ENCODE peak calls at places on chromosomes 16 and 17, in five cellular contexts. L, Y, X, T and J are unnamed samples.

GRCh38 chr17:13576661-13577526 is 24.8 kb downstream of the HS3ST3A1 start:
- DNase-seq in T (no peak), X (no peak), L (no peak), Y (no peak), J (no peak)

GRCh38 chr17:36048061-36048460 is 16.0 kb upstream of the CCL18 start:
- DNase-seq in T (no peak), L (no peak), X (no peak), Y (no peak), J (no peak)

GRCh38 chr17:77892469-77893143 is 65.9 kb upstream of the TNRC6C start:
- DNase-seq in L (no peak), Y (peak), T (peak), X (no peak), J (peak)

GRCh38 chr17:28112199-28112995 is 69.9 kb downstream of the NLK start:
- DNase-seq in X (peak), L (no peak), T (no peak), Y (no peak), J (no peak)

GRCh38 chr16:27242868-27243590 is 25.5 kb downstream of the NSMCE1 start:
- DNase-seq in L (no peak), X (peak), T (no peak), Y (peak), J (peak)

GRCh38 chr17:21392257-21392656 is 16.1 kb downstream of the KCNJ12 start:
- DNase-seq in X (no peak), T (no peak), L (no peak), Y (no peak), J (no peak)

GRCh38 chr16:28000314-28000713 is 63.2 kb downstream of the GSG1L start:
- DNase-seq in Y (no peak), X (no peak), T (no peak), L (no peak), J (no peak)

GRCh38 chr17:15298176-15298575 is 33.0 kb upstream of the PMP22 start:
- DNase-seq in T (no peak), X (peak), Y (no peak), L (peak), J (no peak)

GRCh38 chr17:47290870-47291241 is 32.9 kb upstream of the EFCAB13 start:
- DNase-seq in Y (no peak), L (no peak), X (no peak), T (no peak), J (no peak)

GRCh38 chr16:20884240-20884556 is 16.0 kb downstream of the DCUN1D3 start:
- DNase-seq in Y (peak), X (peak), T (no peak), L (no peak), J (no peak)

GRCh38 chr17:8091033-8091687 is 3.6 kb upstream of the ALOX12B start:
- DNase-seq in X (no peak), L (no peak), T (no peak), Y (no peak), J (no peak)

GRCh38 chr17:8631554-8631877 is 991 bp upstream of the MYH10 start:
- DNase-seq in X (peak), L (no peak), T (no peak), Y (no peak), J (no peak)

GRCh38 chr16:78735337-78735736 is 635.9 kb downstream of the WWOX start:
- DNase-seq in Y (no peak), T (no peak), X (no peak), L (no peak), J (no peak)

GRCh38 chr16:88287219-88287618 is 95.5 kb upstream of the ZNF469 start:
- DNase-seq in L (no peak), X (no peak), T (no peak), Y (peak), J (no peak)

GRCh38 chr17:49414622-49415350 is at the start of gene PHB1:
- DNase-seq in L (peak), T (peak), X (peak), Y (peak), J (peak)

GRCh38 chr16:68860978-68861892 is 17.9 kb downstream of the TANGO6 start:
- DNase-seq in X (no peak), Y (peak), L (no peak), T (no peak), J (no peak)

GRCh38 chr16:81863630-81864352 is 84.7 kb downstream of the PLCG2 start:
- DNase-seq in T (no peak), X (no peak), Y (no peak), L (no peak), J (no peak)

GRCh38 chr17:8913879-8914278 is 46.4 kb upstream of the PIK3R6 start:
- DNase-seq in Y (no peak), X (no peak), L (no peak), T (no peak), J (no peak)

GRCh38 chr16:12187939-12188673 is 211.6 kb downstream of the SNX29 start:
- DNase-seq in Y (peak), X (peak), T (no peak), L (no peak), J (no peak)

GRCh38 chr17:16449121-16449570 is 33.8 kb downstream of the TRPV2 start:
- DNase-seq in Y (no peak), L (peak), T (no peak), X (peak), J (no peak)

GRCh38 chr16:54780266-54780665 is 150.4 kb upstream of the IRX5 start:
- DNase-seq in T (no peak), Y (no peak), L (peak), X (no peak), J (no peak)

GRCh38 chr17:38739305-38739704 is 8.8 kb downstream of the PCGF2 start:
- DNase-seq in T (no peak), L (no peak), Y (no peak), X (no peak), J (no peak)

GRCh38 chr17:7523033-7523432 is 25.8 kb upstream of the TNFSF12 start:
- DNase-seq in X (peak), T (no peak), Y (peak), L (no peak), J (no peak)

GRCh38 chr16:85096921-85097320 is 15.4 kb downstream of the CIBAR2 start:
- DNase-seq in Y (no peak), T (no peak), L (no peak), X (no peak), J (no peak)

GRCh38 chr17:2068589-2069051 is 13.7 kb downstream of the HIC1 start:
- DNase-seq in L (no peak), X (peak), Y (no peak), T (no peak), J (no peak)

GRCh38 chr16:48373258-48374050 is 11.8 kb downstream of the SIAH1 start:
- DNase-seq in X (peak), Y (no peak), L (peak), T (no peak), J (no peak)

GRCh38 chr16:29835926-29836325 is 15.7 kb downstream of the MVP start:
- DNase-seq in Y (no peak), T (no peak), L (no peak), X (no peak), J (no peak)

GRCh38 chr16:85187002-85187401 is 74.7 kb upstream of the CIBAR2 start:
- DNase-seq in Y (no peak), T (no peak), L (no peak), X (peak), J (peak)

GRCh38 chr17:1629647-1630310 is 1.1 kb upstream of the SLC43A2 start:
- DNase-seq in L (peak), Y (no peak), X (peak), T (no peak), J (peak)

GRCh38 chr17:56020369-56020768 is 132.9 kb upstream of the ANKFN1 start:
- DNase-seq in Y (no peak), X (no peak), L (no peak), T (no peak), J (no peak)

GRCh38 chr17:75602644-75603043 is 15.0 kb downstream of the MYO15B start:
- DNase-seq in X (no peak), Y (no peak), T (no peak), L (no peak), J (peak)

GRCh38 chr17:75605790-75606189 is 18.2 kb downstream of the MYO15B start:
- DNase-seq in L (no peak), T (no peak), Y (no peak), X (no peak), J (no peak)

GRCh38 chr17:75601057-75601987 is 13.7 kb downstream of the MYO15B start:
- DNase-seq in X (peak), Y (peak), L (peak), T (peak), J (peak)

GRCh38 chr17:75603123-75603522 is 15.5 kb downstream of the MYO15B start:
- DNase-seq in X (no peak), Y (no peak), L (no peak), T (no peak), J (no peak)

DNA sequence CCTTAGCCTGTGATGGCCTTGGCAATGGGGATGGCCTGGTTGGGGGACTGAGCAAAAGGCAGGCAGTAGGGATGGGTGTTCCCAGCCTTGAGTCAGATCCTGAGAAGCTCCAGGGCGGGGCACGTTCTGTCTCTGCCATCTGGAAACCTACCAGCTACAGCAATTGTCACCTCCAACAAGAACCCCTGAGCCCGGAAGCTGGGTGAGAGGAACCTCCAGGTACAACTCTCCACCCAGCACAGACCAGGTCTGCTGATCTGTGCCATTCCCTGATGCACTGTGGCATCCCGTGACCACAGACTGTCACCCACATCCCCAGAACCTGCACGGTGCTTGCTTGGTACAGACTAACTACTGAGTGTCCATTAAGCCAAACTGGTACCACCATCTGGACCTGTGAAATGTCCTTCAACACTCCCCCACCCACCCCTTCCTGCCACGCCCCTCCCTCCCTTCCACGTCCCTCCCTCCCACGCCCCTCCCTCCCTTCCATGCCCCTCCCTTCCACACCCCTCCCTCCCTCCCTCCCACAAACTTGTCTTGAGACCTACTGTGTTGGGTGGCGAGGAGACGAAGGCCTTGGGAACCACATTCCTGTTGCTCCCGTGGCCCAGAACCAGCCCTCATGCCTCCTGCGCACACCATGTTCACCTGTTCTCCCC is 16.6 kb downstream of the MYO15B start:
- DNase-seq in T (no peak), Y (no peak), X (peak), L (no peak), J (peak)
- H3K4me3 ChIP-seq in T (no peak), Y (no peak), X (no peak), L (no peak), J (no peak)

GRCh38 chr16:10535461-10535860 is 44.9 kb downstream of the EMP2 start:
- DNase-seq in L (no peak), Y (no peak), X (no peak), T (no peak), J (no peak)
- H3K27ac ChIP-seq in L (no peak), Y (no peak), X (no peak), T (no peak), J (no peak)

GRCh38 chr17:81222906-81223757 is at the start of gene CEP131:
- DNase-seq in T (peak), X (peak), Y (peak), L (peak), J (peak)

GRCh38 chr17:81221842-81222619 is 734 bp downstream of the CEP131 start:
- DNase-seq in T (no peak), Y (no peak), L (no peak), X (peak), J (no peak)

GRCh38 chr17:81222620-81222905 is 202 bp downstream of the CEP131 start:
- DNase-seq in T (no peak), X (no peak), Y (no peak), L (no peak), J (no peak)

GRCh38 chr17:81221371-81221841 is 1.4 kb downstream of the CEP131 start:
- DNase-seq in Y (no peak), T (peak), X (no peak), L (no peak), J (no peak)

GRCh38 chr17:81223758-81224122 is 975 bp upstream of the CEP131 start:
- DNase-seq in Y (no peak), X (no peak), L (no peak), T (no peak), J (no peak)
- H3K4me3 ChIP-seq in Y (peak), X (peak), L (peak), T (no peak), J (peak)

GRCh38 chr17:68182016-68182315 is 65.9 kb upstream of the AMZ2 start:
- DNase-seq in Y (no peak), L (no peak), T (no peak), X (no peak), J (no peak)
- H3K27ac ChIP-seq in Y (no peak), L (no peak), T (no peak), X (no peak), J (no peak)

DNA sequence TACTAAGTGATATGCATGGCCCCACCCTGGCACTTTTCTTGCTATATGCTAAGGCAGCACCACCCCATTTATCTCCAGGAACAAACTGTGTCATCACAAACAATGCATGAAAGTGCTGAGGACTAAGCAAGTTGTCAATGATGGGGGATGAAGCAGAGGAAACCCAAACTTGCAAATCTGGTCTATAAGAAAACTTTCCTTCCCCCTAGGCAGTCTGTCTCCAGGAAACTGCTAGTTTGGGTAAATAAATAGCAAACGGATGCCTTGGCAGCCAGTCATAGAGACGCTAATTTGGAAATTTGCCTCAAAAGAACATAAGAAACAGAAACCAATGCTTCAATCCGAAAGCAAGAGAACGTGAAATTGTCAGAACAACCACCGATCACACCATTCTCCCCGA is 5.6 kb upstream of the HSBP1 start:
- DNase-seq in X (peak), L (peak), Y (no peak), T (no peak), J (no peak)
- H3K4me3 ChIP-seq in X (peak), L (peak), Y (no peak), T (no peak), J (peak)

GRCh38 chr17:76421054-76421427 is 31.9 kb downstream of the UBE2O start:
- DNase-seq in Y (no peak), X (peak), T (no peak), L (no peak), J (no peak)

GRCh38 chr17:76419576-76420245 is 33.2 kb downstream of the UBE2O start:
- DNase-seq in Y (no peak), X (no peak), L (no peak), T (no peak), J (no peak)

GRCh38 chr17:76420356-76421053 is 32.4 kb downstream of the UBE2O start:
- DNase-seq in Y (no peak), L (no peak), X (no peak), T (no peak), J (no peak)

GRCh38 chr17:76422860-76423259 is 30.1 kb downstream of the UBE2O start:
- DNase-seq in T (no peak), Y (no peak), X (no peak), L (no peak), J (no peak)

GRCh38 chr17:76422406-76422805 is 30.5 kb downstream of the UBE2O start:
- DNase-seq in Y (no peak), L (no peak), X (no peak), T (no peak), J (no peak)
- H3K27ac ChIP-seq in Y (no peak), L (no peak), X (no peak), T (no peak), J (no peak)

GRCh38 chr17:76796081-76796480 is 58.2 kb downstream of the MFSD11 start:
- DNase-seq in Y (no peak), X (no peak), L (no peak), T (no peak), J (no peak)
- H3K4me3 ChIP-seq in Y (no peak), X (no peak), L (no peak), T (no peak), J (no peak)

DNA sequence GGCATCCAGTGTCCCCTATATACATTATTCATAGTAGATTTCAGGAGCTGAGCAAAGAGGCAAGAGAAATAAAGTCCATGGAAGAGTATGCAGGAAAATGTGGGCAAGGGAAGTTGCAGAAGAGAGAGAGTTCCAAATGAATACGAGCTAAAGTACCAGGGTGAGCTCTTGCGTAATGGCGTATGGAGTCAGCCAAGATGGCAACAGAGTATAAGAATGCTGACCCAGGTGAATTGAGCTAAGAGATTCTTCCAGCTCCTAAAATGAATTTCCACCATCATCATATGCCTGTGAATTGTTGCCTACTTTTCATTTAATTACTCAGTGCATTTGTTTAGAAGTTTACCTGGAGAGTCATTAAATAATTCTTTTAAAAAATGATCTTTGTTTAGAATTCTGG is 153.2 kb upstream of the CNTNAP4 start:
- DNase-seq in X (no peak), Y (no peak), L (no peak), T (no peak), J (no peak)
- H3K27ac ChIP-seq in X (no peak), Y (no peak), L (no peak), T (no peak), J (no peak)